ENCODE peak calls at places on chromosomes 13 and 19, in five cellular contexts. U, W, T, E and Q are unnamed samples.

GRCh38 chr19:53463263-53463662 is 4.3 kb upstream of the ZNF813 start:
- DNase-seq in T (peak; percentile 84), E (no peak), U (no peak), W (no peak), Q (no peak)

GRCh38 chr13:49784886-49785570 is 7.5 kb downstream of the KPNA3 start:
- DNase-seq in W (no peak), U (no peak), T (no peak), E (no peak), Q (no peak)

GRCh38 chr13:43804461-43805070 is 17.8 kb upstream of the ENOX1 start:
- DNase-seq in W (peak; percentile 42), T (no peak), E (no peak), U (peak; percentile 37), Q (no peak)

GRCh38 chr13:28268800-28269223 is 130.5 kb downstream of the PAN3 start:
- DNase-seq in T (no peak), E (no peak), U (peak; percentile 100), W (no peak), Q (no peak)

GRCh38 chr19:13091400-13092161 is 11.1 kb downstream of the LYL1 start:
- DNase-seq in U (peak; percentile 44), W (no peak), T (no peak), E (peak; percentile 66), Q (no peak)

GRCh38 chr13:114000151-114001040 is 26.5 kb upstream of the C13orf46 start:
- DNase-seq in T (no peak), W (no peak), U (no peak), E (no peak), Q (no peak)

GRCh38 chr13:62846302-62846701 is 1430.7 kb upstream of the PCDH20 start:
- DNase-seq in E (no peak), W (no peak), U (no peak), T (no peak), Q (peak; percentile 26)

GRCh38 chr19:33686246-33686645 is 64.5 kb downstream of the CHST8 start:
- DNase-seq in T (peak; percentile 28), E (no peak), W (no peak), U (no peak), Q (no peak)

GRCh38 chr13:112229992-112230872 is 145.9 kb upstream of the SPACA7 start:
- DNase-seq in E (no peak), U (no peak), W (no peak), T (peak; percentile 3), Q (no peak)